ENCODE peak calls at places on chromosome 2, in six cellular contexts. One of them, this sample, is unnamed.

GRCh38 chr2:171547720-171548119 is 25.4 kb downstream of the CYBRD1 start:
- DNase-seq in CD4-positive, alpha-beta T cell: no peak
- DNase-seq in neural progenitor cell: no peak
- DNase-seq in HCT116: no peak
- DNase-seq in Calu3: no peak
- DNase-seq in type B pancreatic cell: no peak
- DNase-seq in this sample: no peak

GRCh38 chr2:45005261-45006002 is 3.8 kb downstream of the SIX2 start:
- DNase-seq in neural progenitor cell: peak; percentile 65
- DNase-seq in type B pancreatic cell: no peak
- DNase-seq in Calu3: no peak
- DNase-seq in CD4-positive, alpha-beta T cell: no peak
- DNase-seq in HCT116: no peak
- DNase-seq in this sample: no peak

GRCh38 chr2:109218087-109218791 is 89.2 kb downstream of the SH3RF3 start:
- DNase-seq in neural progenitor cell: no peak
- DNase-seq in type B pancreatic cell: peak; percentile 8
- DNase-seq in Calu3: no peak
- DNase-seq in CD4-positive, alpha-beta T cell: no peak
- DNase-seq in HCT116: no peak
- DNase-seq in this sample: no peak

GRCh38 chr2:164898475-164898874 is 56.9 kb downstream of the SLC38A11 start:
- DNase-seq in type B pancreatic cell: no peak
- DNase-seq in Calu3: peak; percentile 40
- DNase-seq in CD4-positive, alpha-beta T cell: no peak
- DNase-seq in HCT116: no peak
- DNase-seq in neural progenitor cell: no peak
- DNase-seq in this sample: no peak

GRCh38 chr2:195330513-195330956 is 326.5 kb upstream of the SLC39A10 start:
- DNase-seq in CD4-positive, alpha-beta T cell: no peak
- DNase-seq in type B pancreatic cell: no peak
- DNase-seq in Calu3: no peak
- DNase-seq in HCT116: no peak
- DNase-seq in neural progenitor cell: no peak
- DNase-seq in this sample: no peak

GRCh38 chr2:209368924-209369323 is 54.9 kb upstream of the MAP2 start:
- DNase-seq in neural progenitor cell: no peak
- DNase-seq in HCT116: peak; percentile 97
- DNase-seq in CD4-positive, alpha-beta T cell: no peak
- DNase-seq in Calu3: peak; percentile 83
- DNase-seq in type B pancreatic cell: no peak
- DNase-seq in this sample: no peak

GRCh38 chr2:239916205-239917127 is 108.7 kb downstream of the NDUFA10 start:
- DNase-seq in neural progenitor cell: no peak
- DNase-seq in HCT116: no peak
- DNase-seq in Calu3: no peak
- DNase-seq in CD4-positive, alpha-beta T cell: no peak
- DNase-seq in type B pancreatic cell: peak; percentile 42
- DNase-seq in this sample: no peak

GRCh38 chr2:100242891-100243670 is 79.2 kb downstream of the LONRF2 start:
- DNase-seq in Calu3: peak; percentile 75
- DNase-seq in CD4-positive, alpha-beta T cell: peak; percentile 33
- DNase-seq in HCT116: peak; percentile 35
- DNase-seq in type B pancreatic cell: no peak
- DNase-seq in neural progenitor cell: peak; percentile 82
- DNase-seq in this sample: no peak

GRCh38 chr2:121088251-121089004 is 196.6 kb downstream of the TFCP2L1 start:
- DNase-seq in HCT116: no peak
- DNase-seq in neural progenitor cell: no peak
- DNase-seq in type B pancreatic cell: no peak
- DNase-seq in CD4-positive, alpha-beta T cell: no peak
- DNase-seq in Calu3: no peak
- DNase-seq in this sample: no peak

GRCh38 chr2:171747371-171747770 is 60.1 kb downstream of the DYNC1I2 start:
- DNase-seq in Calu3: no peak
- DNase-seq in type B pancreatic cell: no peak
- DNase-seq in neural progenitor cell: no peak
- DNase-seq in HCT116: no peak
- DNase-seq in CD4-positive, alpha-beta T cell: no peak
- DNase-seq in this sample: no peak

GRCh38 chr2:238998775-238999174 is 150.9 kb downstream of the TWIST2 start:
- DNase-seq in Calu3: no peak
- DNase-seq in HCT116: no peak
- DNase-seq in CD4-positive, alpha-beta T cell: no peak
- DNase-seq in type B pancreatic cell: no peak
- DNase-seq in neural progenitor cell: no peak
- DNase-seq in this sample: no peak

GRCh38 chr2:24597181-24597870 is 106.3 kb downstream of the NCOA1 start:
- DNase-seq in type B pancreatic cell: no peak
- DNase-seq in CD4-positive, alpha-beta T cell: no peak
- DNase-seq in HCT116: no peak
- DNase-seq in neural progenitor cell: no peak
- DNase-seq in Calu3: peak; percentile 4
- DNase-seq in this sample: no peak

GRCh38 chr2:41182961-41183360 is 731.1 kb upstream of the SLC8A1 start:
- DNase-seq in neural progenitor cell: no peak
- DNase-seq in CD4-positive, alpha-beta T cell: no peak
- DNase-seq in HCT116: no peak
- DNase-seq in type B pancreatic cell: no peak
- DNase-seq in Calu3: no peak
- DNase-seq in this sample: no peak

GRCh38 chr2:199765646-199766045 is 85.3 kb downstream of the FTCDNL1 start:
- DNase-seq in HCT116: no peak
- DNase-seq in CD4-positive, alpha-beta T cell: no peak
- DNase-seq in Calu3: no peak
- DNase-seq in type B pancreatic cell: no peak
- DNase-seq in neural progenitor cell: no peak
- DNase-seq in this sample: no peak

GRCh38 chr2:101012706-101013181 is 10.7 kb downstream of the RPL31 start:
- DNase-seq in HCT116: no peak
- DNase-seq in Calu3: peak; percentile 32
- DNase-seq in neural progenitor cell: peak; percentile 44
- DNase-seq in CD4-positive, alpha-beta T cell: peak; percentile 21
- DNase-seq in type B pancreatic cell: no peak
- DNase-seq in this sample: no peak

GRCh38 chr2:143505542-143505941 is 376.3 kb downstream of the ARHGAP15 start:
- DNase-seq in type B pancreatic cell: no peak
- DNase-seq in Calu3: no peak
- DNase-seq in CD4-positive, alpha-beta T cell: no peak
- DNase-seq in neural progenitor cell: no peak
- DNase-seq in HCT116: no peak
- DNase-seq in this sample: no peak

GRCh38 chr2:63856302-63856600 is 14.6 kb downstream of the UGP2 start:
- DNase-seq in Calu3: no peak
- DNase-seq in CD4-positive, alpha-beta T cell: peak; percentile 59
- DNase-seq in HCT116: no peak
- DNase-seq in type B pancreatic cell: no peak
- DNase-seq in neural progenitor cell: no peak
- DNase-seq in this sample: no peak

GRCh38 chr2:144014108-144014507 is 505.8 kb downstream of the ZEB2 start:
- DNase-seq in neural progenitor cell: no peak
- DNase-seq in CD4-positive, alpha-beta T cell: no peak
- DNase-seq in Calu3: no peak
- DNase-seq in type B pancreatic cell: no peak
- DNase-seq in HCT116: no peak
- DNase-seq in this sample: no peak

GRCh38 chr2:122238006-122238559 is 482.6 kb downstream of the TSN start:
- DNase-seq in CD4-positive, alpha-beta T cell: no peak
- DNase-seq in type B pancreatic cell: no peak
- DNase-seq in HCT116: no peak
- DNase-seq in Calu3: peak; percentile 25
- DNase-seq in neural progenitor cell: no peak
- DNase-seq in this sample: no peak

GRCh38 chr2:20633794-20634259 is 17.1 kb downstream of the HS1BP3 start:
- DNase-seq in CD4-positive, alpha-beta T cell: no peak
- DNase-seq in Calu3: peak; percentile 94
- DNase-seq in type B pancreatic cell: no peak
- DNase-seq in neural progenitor cell: no peak
- DNase-seq in HCT116: no peak
- DNase-seq in this sample: no peak

GRCh38 chr2:20633001-20633400 is 17.9 kb downstream of the HS1BP3 start:
- DNase-seq in HCT116: no peak
- DNase-seq in type B pancreatic cell: no peak
- DNase-seq in CD4-positive, alpha-beta T cell: no peak
- DNase-seq in Calu3: no peak
- DNase-seq in neural progenitor cell: no peak
- DNase-seq in this sample: no peak

GRCh38 chr2:20635096-20635475 is 15.8 kb downstream of the HS1BP3 start:
- DNase-seq in CD4-positive, alpha-beta T cell: no peak
- DNase-seq in Calu3: peak; percentile 51
- DNase-seq in neural progenitor cell: no peak
- DNase-seq in HCT116: no peak
- DNase-seq in type B pancreatic cell: no peak
- DNase-seq in this sample: no peak

GRCh38 chr2:20635698-20636584 is 15.0 kb downstream of the HS1BP3 start:
- DNase-seq in Calu3: peak; percentile 93
- DNase-seq in type B pancreatic cell: peak; percentile 94
- DNase-seq in CD4-positive, alpha-beta T cell: peak; percentile 15
- DNase-seq in neural progenitor cell: peak; percentile 92
- DNase-seq in HCT116: peak; percentile 21
- DNase-seq in this sample: peak; percentile 94

DNA sequence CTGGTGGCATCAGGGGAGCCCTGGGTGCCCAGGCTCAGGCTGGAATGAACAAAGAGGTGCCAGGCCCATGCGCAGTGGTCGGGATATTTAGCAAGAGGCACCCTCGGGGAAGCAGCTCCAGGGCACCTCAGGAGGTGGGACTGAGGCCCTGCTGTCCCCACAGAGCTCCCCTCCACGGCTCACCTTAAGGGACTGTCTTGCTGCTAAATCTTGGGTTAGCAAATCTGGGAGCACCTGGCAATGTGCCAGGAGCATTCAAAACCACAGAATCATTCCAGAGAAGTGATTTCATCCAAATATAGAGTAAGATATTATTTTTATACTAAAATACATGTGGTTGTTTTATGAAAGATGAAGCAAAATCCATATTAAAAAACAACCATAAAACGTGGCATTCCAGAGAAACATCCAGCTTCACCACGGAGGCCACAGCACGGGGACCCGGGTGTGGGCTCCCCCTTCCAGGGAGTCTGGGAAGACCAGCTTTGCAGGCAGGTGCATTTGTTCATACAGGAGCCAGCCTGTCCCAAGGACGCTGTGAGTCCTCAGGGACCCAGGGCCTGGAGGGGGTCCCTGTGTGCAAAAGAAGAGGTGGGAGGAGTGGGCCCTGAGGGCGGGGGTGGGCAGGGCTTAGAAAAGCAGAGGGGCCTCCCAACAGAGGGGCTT is 16.3 kb downstream of the HS1BP3 start:
- DNase-seq in Calu3: peak; percentile 71
- DNase-seq in CD4-positive, alpha-beta T cell: no peak
- DNase-seq in type B pancreatic cell: no peak
- DNase-seq in HCT116: no peak
- DNase-seq in neural progenitor cell: no peak
- DNase-seq in this sample: no peak
- TF ChIP-seq CTCF in Calu3: no peak
- TF ChIP-seq CTCF in CD4-positive, alpha-beta T cell: no peak
- TF ChIP-seq CTCF in type B pancreatic cell: no peak
- TF ChIP-seq CTCF in HCT116: no peak
- TF ChIP-seq CTCF in neural progenitor cell: no peak
- TF ChIP-seq CTCF in this sample: no peak

GRCh38 chr2:166625670-166626069 is 131.6 kb upstream of the SCN7A start:
- DNase-seq in HCT116: no peak
- DNase-seq in Calu3: no peak
- DNase-seq in neural progenitor cell: no peak
- DNase-seq in CD4-positive, alpha-beta T cell: no peak
- DNase-seq in type B pancreatic cell: no peak
- DNase-seq in this sample: no peak

GRCh38 chr2:166628478-166629136 is 134.6 kb upstream of the SCN7A start:
- DNase-seq in HCT116: no peak
- DNase-seq in CD4-positive, alpha-beta T cell: no peak
- DNase-seq in Calu3: peak; percentile 43
- DNase-seq in neural progenitor cell: no peak
- DNase-seq in type B pancreatic cell: no peak
- DNase-seq in this sample: no peak

GRCh38 chr2:166632616-166633015 is 138.6 kb upstream of the SCN7A start:
- DNase-seq in HCT116: no peak
- DNase-seq in Calu3: peak; percentile 48
- DNase-seq in CD4-positive, alpha-beta T cell: no peak
- DNase-seq in type B pancreatic cell: no peak
- DNase-seq in neural progenitor cell: no peak
- DNase-seq in this sample: no peak

DNA sequence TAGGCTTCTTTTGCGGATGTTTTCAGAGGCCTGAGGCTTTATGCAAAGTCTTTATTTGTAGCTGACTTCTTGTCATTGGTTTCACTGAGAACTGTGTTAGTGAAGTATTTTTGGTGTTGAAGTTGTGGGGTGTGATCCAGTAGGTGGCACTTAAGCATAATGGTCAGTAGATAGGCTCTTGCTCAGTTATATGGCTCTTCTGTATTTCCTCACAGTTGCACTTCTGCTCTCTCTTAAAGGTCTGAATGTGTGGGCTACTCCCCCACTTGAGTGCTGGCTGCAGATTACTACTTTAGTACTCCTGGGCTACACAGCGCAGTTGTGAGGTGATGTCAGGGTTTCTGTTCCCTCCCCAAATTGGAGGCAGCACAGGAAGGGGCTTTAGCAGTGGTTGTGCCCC is 133.8 kb upstream of the SCN7A start:
- DNase-seq in Calu3: no peak
- DNase-seq in neural progenitor cell: no peak
- DNase-seq in CD4-positive, alpha-beta T cell: no peak
- DNase-seq in type B pancreatic cell: no peak
- DNase-seq in HCT116: no peak
- DNase-seq in this sample: no peak
- TF ChIP-seq CTCF in Calu3: no peak
- TF ChIP-seq CTCF in neural progenitor cell: no peak
- TF ChIP-seq CTCF in CD4-positive, alpha-beta T cell: no peak
- TF ChIP-seq CTCF in type B pancreatic cell: no peak
- TF ChIP-seq CTCF in HCT116: no peak
- TF ChIP-seq CTCF in this sample: no peak

GRCh38 chr2:21754164-21754788 is 630.5 kb downstream of the TDRD15 start:
- DNase-seq in HCT116: no peak
- DNase-seq in CD4-positive, alpha-beta T cell: no peak
- DNase-seq in Calu3: peak; percentile 5
- DNase-seq in neural progenitor cell: no peak
- DNase-seq in type B pancreatic cell: no peak
- DNase-seq in this sample: no peak
- TF ChIP-seq CTCF in HCT116: no peak
- TF ChIP-seq CTCF in CD4-positive, alpha-beta T cell: no peak
- TF ChIP-seq CTCF in Calu3: no peak
- TF ChIP-seq CTCF in neural progenitor cell: peak; percentile 68
- TF ChIP-seq CTCF in type B pancreatic cell: peak; percentile 50
- TF ChIP-seq CTCF in this sample: peak; percentile 11

DNA sequence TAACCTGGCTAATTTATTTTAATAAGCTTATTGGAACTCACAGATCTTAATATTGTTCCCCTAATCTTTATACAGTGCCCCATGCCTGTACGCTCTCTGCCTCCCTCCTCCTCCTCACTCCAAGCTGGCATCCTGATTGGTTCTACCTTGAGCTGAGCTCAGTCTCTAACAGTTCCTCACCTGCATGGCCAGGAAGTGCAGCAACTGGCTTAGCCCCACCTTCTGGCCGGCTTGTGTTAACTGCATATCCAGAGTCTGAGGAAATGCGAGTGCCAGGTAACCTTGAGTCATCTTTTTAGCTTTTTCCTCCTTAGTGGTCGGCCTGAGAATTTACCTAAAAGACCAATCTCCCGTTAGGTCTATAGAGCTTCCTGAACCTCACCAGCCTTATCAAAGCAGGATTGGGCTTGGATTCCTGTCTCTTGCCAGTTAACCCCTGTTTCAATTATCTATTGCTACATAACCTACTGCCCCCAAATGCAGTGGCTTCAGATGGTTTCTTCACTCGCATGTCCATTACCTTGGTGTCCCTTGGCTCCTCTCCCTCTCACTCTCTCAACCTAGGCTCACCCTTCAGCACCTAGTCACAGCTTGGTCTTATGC is 89.5 kb upstream of the STK39 start:
- DNase-seq in neural progenitor cell: peak; percentile 32
- DNase-seq in CD4-positive, alpha-beta T cell: peak; percentile 52
- DNase-seq in HCT116: peak; percentile 87
- DNase-seq in type B pancreatic cell: no peak
- DNase-seq in Calu3: peak; percentile 88
- DNase-seq in this sample: no peak
- TF ChIP-seq CTCF in neural progenitor cell: peak; percentile 45
- TF ChIP-seq CTCF in CD4-positive, alpha-beta T cell: peak; percentile 50
- TF ChIP-seq CTCF in HCT116: peak; percentile 83
- TF ChIP-seq CTCF in type B pancreatic cell: peak; percentile 33
- TF ChIP-seq CTCF in Calu3: peak; percentile 64
- TF ChIP-seq CTCF in this sample: peak; percentile 40

This sample was measured in D721Med.